ENCODE peak calls at places on chromosome 20, in seven cellular contexts. One of them, this sample, is unnamed.

GRCh38 chr20:4702562-4703280 is 19.0 kb upstream of the PRND start:
- DNase-seq in GM20000: no peak
- DNase-seq in colonic mucosa: no peak
- DNase-seq in SW480: no peak
- DNase-seq in NCI-H2171 treated with DMSO at 0.1 percent for 48 hours: no peak
- DNase-seq in activated T-cell treated with anti-CD3 and anti-CD28 coated beads, Interleukin-2, amount 50 U/mL, for 72 hours: no peak
- DNase-seq in AG10803: no peak
- DNase-seq in this sample: no peak

GRCh38 chr20:36153204-36153603 is 1.3 kb upstream of the EPB41L1 start:
- DNase-seq in GM20000: no peak
- DNase-seq in colonic mucosa: no peak
- DNase-seq in SW480: no peak
- DNase-seq in NCI-H2171 treated with DMSO at 0.1 percent for 48 hours: no peak
- DNase-seq in activated T-cell treated with anti-CD3 and anti-CD28 coated beads, Interleukin-2, amount 50 U/mL, for 72 hours: no peak
- DNase-seq in AG10803: no peak
- DNase-seq in this sample: no peak

GRCh38 chr20:40497781-40498691 is 191.0 kb downstream of the MAFB start:
- DNase-seq in GM20000: no peak
- DNase-seq in colonic mucosa: no peak
- DNase-seq in SW480: no peak
- DNase-seq in NCI-H2171 treated with DMSO at 0.1 percent for 48 hours: no peak
- DNase-seq in activated T-cell treated with anti-CD3 and anti-CD28 coated beads, Interleukin-2, amount 50 U/mL, for 72 hours: no peak
- DNase-seq in AG10803: peak
- DNase-seq in this sample: peak

GRCh38 chr20:20664795-20665194 is 47.6 kb downstream of the RALGAPA2 start:
- DNase-seq in GM20000: peak
- DNase-seq in colonic mucosa: no peak
- DNase-seq in SW480: peak
- DNase-seq in NCI-H2171 treated with DMSO at 0.1 percent for 48 hours: peak
- DNase-seq in activated T-cell treated with anti-CD3 and anti-CD28 coated beads, Interleukin-2, amount 50 U/mL, for 72 hours: no peak
- DNase-seq in AG10803: no peak
- DNase-seq in this sample: peak

GRCh38 chr20:51440589-51440988 is 101.9 kb downstream of the NFATC2 start:
- DNase-seq in GM20000: no peak
- DNase-seq in colonic mucosa: no peak
- DNase-seq in SW480: no peak
- DNase-seq in NCI-H2171 treated with DMSO at 0.1 percent for 48 hours: no peak
- DNase-seq in activated T-cell treated with anti-CD3 and anti-CD28 coated beads, Interleukin-2, amount 50 U/mL, for 72 hours: no peak
- DNase-seq in AG10803: no peak
- DNase-seq in this sample: no peak

GRCh38 chr20:23928788-23929187 is 49.2 kb upstream of the CST5 start:
- DNase-seq in GM20000: no peak
- DNase-seq in colonic mucosa: no peak
- DNase-seq in SW480: peak
- DNase-seq in NCI-H2171 treated with DMSO at 0.1 percent for 48 hours: no peak
- DNase-seq in activated T-cell treated with anti-CD3 and anti-CD28 coated beads, Interleukin-2, amount 50 U/mL, for 72 hours: peak
- DNase-seq in AG10803: no peak
- DNase-seq in this sample: no peak

GRCh38 chr20:39103732-39104131 is 141.6 kb downstream of the DHX35 start:
- DNase-seq in GM20000: no peak
- DNase-seq in colonic mucosa: no peak
- DNase-seq in SW480: peak
- DNase-seq in NCI-H2171 treated with DMSO at 0.1 percent for 48 hours: no peak
- DNase-seq in activated T-cell treated with anti-CD3 and anti-CD28 coated beads, Interleukin-2, amount 50 U/mL, for 72 hours: no peak
- DNase-seq in AG10803: peak
- DNase-seq in this sample: no peak

GRCh38 chr20:29408034-29408695 is 1849.3 kb upstream of the DEFB115 start:
- DNase-seq in GM20000: no peak
- DNase-seq in colonic mucosa: no peak
- DNase-seq in SW480: no peak
- DNase-seq in NCI-H2171 treated with DMSO at 0.1 percent for 48 hours: no peak
- DNase-seq in activated T-cell treated with anti-CD3 and anti-CD28 coated beads, Interleukin-2, amount 50 U/mL, for 72 hours: no peak
- DNase-seq in AG10803: peak
- DNase-seq in this sample: no peak

GRCh38 chr20:40949346-40949745 is 79.3 kb upstream of the TOP1 start:
- DNase-seq in GM20000: no peak
- DNase-seq in colonic mucosa: no peak
- DNase-seq in SW480: no peak
- DNase-seq in NCI-H2171 treated with DMSO at 0.1 percent for 48 hours: no peak
- DNase-seq in activated T-cell treated with anti-CD3 and anti-CD28 coated beads, Interleukin-2, amount 50 U/mL, for 72 hours: no peak
- DNase-seq in AG10803: no peak
- DNase-seq in this sample: no peak

GRCh38 chr20:10668677-10669368 is 5.0 kb downstream of the JAG1 start:
- DNase-seq in GM20000: no peak
- DNase-seq in colonic mucosa: no peak
- DNase-seq in SW480: no peak
- DNase-seq in NCI-H2171 treated with DMSO at 0.1 percent for 48 hours: no peak
- DNase-seq in activated T-cell treated with anti-CD3 and anti-CD28 coated beads, Interleukin-2, amount 50 U/mL, for 72 hours: no peak
- DNase-seq in AG10803: no peak
- DNase-seq in this sample: no peak

GRCh38 chr20:16001286-16001685 is 572.0 kb downstream of the KIF16B start:
- DNase-seq in GM20000: no peak
- DNase-seq in colonic mucosa: no peak
- DNase-seq in SW480: no peak
- DNase-seq in NCI-H2171 treated with DMSO at 0.1 percent for 48 hours: no peak
- DNase-seq in activated T-cell treated with anti-CD3 and anti-CD28 coated beads, Interleukin-2, amount 50 U/mL, for 72 hours: no peak
- DNase-seq in AG10803: peak
- DNase-seq in this sample: no peak

GRCh38 chr20:64188682-64189529 is 24.7 kb downstream of the MYT1 start:
- DNase-seq in GM20000: no peak
- DNase-seq in colonic mucosa: peak
- DNase-seq in SW480: peak
- DNase-seq in NCI-H2171 treated with DMSO at 0.1 percent for 48 hours: no peak
- DNase-seq in activated T-cell treated with anti-CD3 and anti-CD28 coated beads, Interleukin-2, amount 50 U/mL, for 72 hours: no peak
- DNase-seq in AG10803: peak
- DNase-seq in this sample: peak

GRCh38 chr20:37419307-37419706 is 73.4 kb downstream of the SRC start:
- DNase-seq in GM20000: no peak
- DNase-seq in colonic mucosa: no peak
- DNase-seq in SW480: no peak
- DNase-seq in NCI-H2171 treated with DMSO at 0.1 percent for 48 hours: no peak
- DNase-seq in activated T-cell treated with anti-CD3 and anti-CD28 coated beads, Interleukin-2, amount 50 U/mL, for 72 hours: no peak
- DNase-seq in AG10803: no peak
- DNase-seq in this sample: no peak

GRCh38 chr20:38229376-38230252 is 30.9 kb downstream of the KIAA1755 start:
- DNase-seq in GM20000: peak
- DNase-seq in colonic mucosa: no peak
- DNase-seq in SW480: no peak
- DNase-seq in NCI-H2171 treated with DMSO at 0.1 percent for 48 hours: no peak
- DNase-seq in activated T-cell treated with anti-CD3 and anti-CD28 coated beads, Interleukin-2, amount 50 U/mL, for 72 hours: peak
- DNase-seq in AG10803: no peak
- DNase-seq in this sample: peak

GRCh38 chr20:57441510-57442154 is 50.4 kb downstream of the RBM38 start:
- DNase-seq in GM20000: no peak
- DNase-seq in colonic mucosa: no peak
- DNase-seq in SW480: no peak
- DNase-seq in NCI-H2171 treated with DMSO at 0.1 percent for 48 hours: no peak
- DNase-seq in activated T-cell treated with anti-CD3 and anti-CD28 coated beads, Interleukin-2, amount 50 U/mL, for 72 hours: no peak
- DNase-seq in AG10803: no peak
- DNase-seq in this sample: no peak

GRCh38 chr20:62477669-62478450 is 2.1 kb upstream of the GATA5 start:
- DNase-seq in GM20000: no peak
- DNase-seq in colonic mucosa: no peak
- DNase-seq in SW480: no peak
- DNase-seq in NCI-H2171 treated with DMSO at 0.1 percent for 48 hours: no peak
- DNase-seq in activated T-cell treated with anti-CD3 and anti-CD28 coated beads, Interleukin-2, amount 50 U/mL, for 72 hours: no peak
- DNase-seq in AG10803: no peak
- DNase-seq in this sample: no peak

GRCh38 chr20:11098888-11099287 is 425.1 kb upstream of the JAG1 start:
- DNase-seq in GM20000: no peak
- DNase-seq in colonic mucosa: peak
- DNase-seq in SW480: peak
- DNase-seq in NCI-H2171 treated with DMSO at 0.1 percent for 48 hours: no peak
- DNase-seq in activated T-cell treated with anti-CD3 and anti-CD28 coated beads, Interleukin-2, amount 50 U/mL, for 72 hours: no peak
- DNase-seq in AG10803: no peak
- DNase-seq in this sample: peak

GRCh38 chr20:63065911-63066310 is 59.1 kb upstream of the BHLHE23 start:
- DNase-seq in GM20000: no peak
- DNase-seq in colonic mucosa: no peak
- DNase-seq in SW480: no peak
- DNase-seq in NCI-H2171 treated with DMSO at 0.1 percent for 48 hours: no peak
- DNase-seq in activated T-cell treated with anti-CD3 and anti-CD28 coated beads, Interleukin-2, amount 50 U/mL, for 72 hours: no peak
- DNase-seq in AG10803: no peak
- DNase-seq in this sample: no peak

GRCh38 chr20:2748551-2749342 is 51.7 kb downstream of the CPXM1 start:
- DNase-seq in GM20000: peak
- DNase-seq in colonic mucosa: no peak
- DNase-seq in SW480: no peak
- DNase-seq in NCI-H2171 treated with DMSO at 0.1 percent for 48 hours: no peak
- DNase-seq in activated T-cell treated with anti-CD3 and anti-CD28 coated beads, Interleukin-2, amount 50 U/mL, for 72 hours: no peak
- DNase-seq in AG10803: no peak
- DNase-seq in this sample: no peak

GRCh38 chr20:63123326-63123725 is 92.6 kb downstream of the YTHDF1 start:
- DNase-seq in GM20000: no peak
- DNase-seq in colonic mucosa: no peak
- DNase-seq in SW480: no peak
- DNase-seq in NCI-H2171 treated with DMSO at 0.1 percent for 48 hours: no peak
- DNase-seq in activated T-cell treated with anti-CD3 and anti-CD28 coated beads, Interleukin-2, amount 50 U/mL, for 72 hours: no peak
- DNase-seq in AG10803: no peak
- DNase-seq in this sample: no peak

GRCh38 chr20:63055575-63056235 is 48.9 kb upstream of the BHLHE23 start:
- DNase-seq in GM20000: no peak
- DNase-seq in colonic mucosa: no peak
- DNase-seq in SW480: no peak
- DNase-seq in NCI-H2171 treated with DMSO at 0.1 percent for 48 hours: no peak
- DNase-seq in activated T-cell treated with anti-CD3 and anti-CD28 coated beads, Interleukin-2, amount 50 U/mL, for 72 hours: no peak
- DNase-seq in AG10803: no peak
- DNase-seq in this sample: no peak

This sample was measured in endothelial cell of umbilical vein.